ENCODE peak calls at places on chromosomes 13 and 19, in five cellular contexts. U is Calu3, T is GM13976, N is MCF 10A, C is psoas muscle. G is an unnamed sample.

GRCh38 chr19:45097776-45098520 is 5.0 kb downstream of the PPP1R37 start:
- DNase-seq in U (peak), T (no peak), N (peak), C (peak), G (no peak)

GRCh38 chr13:42355118-42355840 is 83.3 kb downstream of the AKAP11 start:
- DNase-seq in U (no peak), T (peak), N (no peak), C (no peak), G (peak)

GRCh38 chr13:23790591-23791170 is 98.5 kb downstream of the MIPEP start:
- DNase-seq in U (no peak), T (no peak), N (no peak), C (no peak), G (no peak)

GRCh38 chr19:54186934-54187381 is 2.4 kb downstream of the MBOAT7 start:
- DNase-seq in U (no peak), T (no peak), N (no peak), C (peak), G (no peak)

GRCh38 chr19:39539165-39539518 is 819 bp downstream of the EID2 start:
- DNase-seq in U (no peak), T (no peak), N (no peak), C (no peak), G (no peak)

GRCh38 chr19:42350417-42350816 is 25.0 kb downstream of the MEGF8 start:
- DNase-seq in U (no peak), T (no peak), N (no peak), C (no peak), G (no peak)

GRCh38 chr13:67769987-67770341 is 539.8 kb upstream of the PCDH9 start:
- DNase-seq in U (no peak), T (no peak), N (no peak), C (no peak), G (no peak)

GRCh38 chr19:780935-781334 is 16.3 kb upstream of the PTBP1 start:
- DNase-seq in U (no peak), T (no peak), N (no peak), C (no peak), G (no peak)

GRCh38 chr13:27006519-27007161 is 165.0 kb downstream of the USP12 start:
- DNase-seq in U (peak), T (no peak), N (peak), C (no peak), G (no peak)

GRCh38 chr13:65597839-65598818 is 1632.0 kb downstream of the PCDH9 start:
- DNase-seq in U (no peak), T (no peak), N (peak), C (no peak), G (no peak)

GRCh38 chr13:23707674-23708073 is 137.5 kb downstream of the TNFRSF19 start:
- DNase-seq in U (peak), T (no peak), N (peak), C (no peak), G (no peak)

GRCh38 chr13:64127856-64128255 is 2712.2 kb upstream of the PCDH20 start:
- DNase-seq in U (no peak), T (no peak), N (no peak), C (no peak), G (no peak)

GRCh38 chr13:48402325-48402962 is 10.5 kb downstream of the LPAR6 start:
- DNase-seq in U (no peak), T (no peak), N (peak), C (no peak), G (no peak)

GRCh38 chr19:47430041-47430802 is 10.9 kb upstream of the MEIS3 start:
- DNase-seq in U (peak), T (no peak), N (no peak), C (no peak), G (no peak)

GRCh38 chr13:26485786-26486185 is 71.7 kb upstream of the WASF3 start:
- DNase-seq in U (no peak), T (no peak), N (no peak), C (no peak), G (no peak)

GRCh38 chr19:16615788-16616187 is 12.2 kb downstream of the MED26 start:
- DNase-seq in U (no peak), T (peak), N (no peak), C (no peak), G (no peak)

GRCh38 chr13:26706381-26706780 is 54.2 kb downstream of the GPR12 start:
- DNase-seq in U (no peak), T (no peak), N (no peak), C (no peak), G (no peak)

GRCh38 chr19:23528376-23528775 is 133.1 kb upstream of the ZNF91 start:
- DNase-seq in U (no peak), T (no peak), N (no peak), C (no peak), G (no peak)

GRCh38 chr19:18110833-18111232 is 13.3 kb downstream of the MAST3 start:
- DNase-seq in U (no peak), T (no peak), N (no peak), C (no peak), G (no peak)

GRCh38 chr19:952680-953500 is 27.1 kb downstream of the ARID3A start:
- DNase-seq in U (peak), T (no peak), N (no peak), C (no peak), G (no peak)

GRCh38 chr13:49649244-49649962 is 21.1 kb downstream of the ARL11 start:
- DNase-seq in U (no peak), T (no peak), N (peak), C (no peak), G (no peak)

GRCh38 chr13:111079375-111079774 is 35.7 kb upstream of the ARHGEF7 start:
- DNase-seq in U (no peak), T (no peak), N (no peak), C (no peak), G (no peak)

GRCh38 chr13:73059460-73060250 is 850 bp downstream of the KLF5 start:
- DNase-seq in U (no peak), T (peak), N (no peak), C (peak), G (peak)
- TF ChIP-seq CTCF in U (no peak), T (no peak), N (no peak), C (peak), G (peak)

GRCh38 chr13:70388935-70389334 is 280.7 kb upstream of the KLHL1 start:
- DNase-seq in U (no peak), T (no peak), N (no peak), C (no peak), G (no peak)
- TF ChIP-seq CTCF in U (no peak), T (no peak), N (no peak), C (no peak), G (no peak)

DNA sequence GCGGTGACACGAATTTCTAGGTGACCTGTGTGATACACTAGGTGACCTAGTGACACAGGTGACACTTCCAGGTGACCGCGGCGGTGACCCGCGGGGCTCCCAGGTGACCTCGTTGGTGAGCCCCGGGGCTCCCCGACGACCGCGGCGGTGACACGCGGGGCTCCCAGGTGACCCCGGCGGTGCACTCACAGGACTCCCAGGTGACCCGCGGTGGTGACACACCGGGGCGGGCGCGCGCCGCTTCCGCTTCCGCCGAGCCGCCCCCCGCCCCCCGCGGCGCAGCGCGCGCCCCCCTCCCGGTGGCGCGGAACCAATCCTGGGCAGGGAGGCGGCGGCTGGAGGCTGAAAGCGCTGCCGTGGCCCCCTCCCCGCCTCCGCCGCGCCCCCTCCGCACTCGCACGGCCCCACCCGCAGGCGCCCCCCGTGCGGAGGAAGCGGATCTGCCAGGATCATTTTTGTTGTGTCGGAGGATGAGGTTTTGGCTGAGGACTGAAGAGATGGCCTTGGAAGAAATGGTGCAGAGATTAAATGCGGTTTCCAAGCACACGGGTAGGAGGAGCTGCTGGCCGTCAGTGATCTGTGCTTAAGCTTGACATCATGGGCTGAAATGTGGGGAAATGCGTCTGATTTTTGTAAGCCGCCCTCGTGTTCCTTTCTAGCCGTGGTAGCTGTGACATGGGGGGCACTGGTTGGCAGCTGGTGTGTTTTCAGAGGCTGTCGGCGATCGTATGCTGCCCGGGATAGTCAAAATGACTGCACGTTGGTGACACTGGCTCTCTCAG is at the start of gene MCF2L:
- DNase-seq in U (peak), T (peak), N (no peak), C (peak), G (peak)
- TF ChIP-seq CTCF in U (no peak), T (no peak), N (no peak), C (no peak), G (peak)

GRCh38 chr13:109869312-109870237 is 83.2 kb upstream of the IRS2 start:
- DNase-seq in U (no peak), T (no peak), N (no peak), C (peak), G (no peak)
- TF ChIP-seq CTCF in U (no peak), T (no peak), N (no peak), C (no peak), G (no peak)

DNA sequence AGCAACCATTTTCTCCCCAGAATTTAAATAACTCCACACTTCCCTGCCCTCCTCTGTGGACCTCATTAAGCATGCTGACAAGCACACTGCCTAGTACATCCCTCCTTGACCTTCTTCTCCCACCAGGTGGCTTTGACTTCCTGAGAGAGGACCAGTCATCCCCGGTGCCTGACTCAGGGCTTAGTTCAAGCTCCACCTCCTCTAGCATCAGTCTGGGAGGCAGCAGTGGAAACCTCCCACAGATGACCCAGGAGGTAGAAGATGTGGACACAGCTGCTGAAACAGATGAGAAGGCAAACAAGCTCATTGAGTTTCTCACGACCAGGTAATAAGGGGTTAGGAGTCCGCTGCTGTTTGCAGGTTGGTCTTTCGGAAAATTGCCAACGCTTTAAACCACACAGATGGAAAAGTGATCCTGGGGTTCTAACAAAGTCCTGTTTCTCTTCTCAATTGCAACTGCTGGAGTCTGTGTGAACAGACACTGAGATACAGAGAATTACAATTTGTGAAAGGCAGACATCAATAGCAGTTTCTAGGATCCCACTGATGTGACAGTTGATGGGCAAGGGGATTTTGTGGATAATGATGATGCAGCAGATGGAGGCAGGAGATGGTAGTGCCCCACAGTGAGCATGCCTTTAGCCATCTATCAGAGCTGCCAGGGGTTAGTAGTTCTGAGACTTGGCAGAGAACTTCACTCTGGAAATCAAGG is 86.7 kb downstream of the ZAR1L start:
- DNase-seq in U (no peak), T (no peak), N (peak), C (no peak), G (no peak)
- TF ChIP-seq CTCF in U (no peak), T (no peak), N (no peak), C (no peak), G (no peak)

G was measured in GM10248.